ENCODE peak calls at places on chromosome 14, in nine cellular contexts. S is CD4-positive, alpha-beta T cell; O is activated T-helper 2 cell treated with anti-CD3 and anti-CD28 coated beads, Interferon-gamma antibody, Interleukin-2, Interleukin-4, amounts not matched to agents 10 μg/mL and 5 μg/mL and 100 μg/mL, durations not matched to agents 14 hours and 24 hours and 36 hours; W is progenitor cell of endocrine pancreas; C is stimulated activated CD4-positive, alpha-beta T cell treated with anti-CD3 and anti-CD28 coated beads, Interleukin-2, amount 100 ng/mL, for 48 hours; B is psoas muscle; P is activated CD4-positive, alpha-beta T cell treated with anti-CD3 and anti-CD28 coated beads, Interleukin-2, amount 50 U/mL, for 24 hours; I is transverse colon; Z is GM23248. D is an unnamed sample.

GRCh38 chr14:105503918-105504692 is 13.1 kb downstream of the TEDC1 start:
- DNase-seq in S (no peak), O (no peak), W (no peak), C (no peak), B (no peak), P (no peak), I (no peak), Z (no peak), D (no peak)

GRCh38 chr14:54660712-54661111 is 93.8 kb downstream of the SAMD4A start:
- DNase-seq in S (no peak), O (no peak), W (no peak), C (no peak), B (no peak), P (no peak), I (no peak), Z (no peak), D (no peak)

GRCh38 chr14:94582199-94582750 is 1.0 kb downstream of the SERPINA5 start:
- DNase-seq in S (no peak), O (no peak), W (no peak), C (no peak), B (no peak), P (no peak), I (no peak), Z (no peak), D (no peak)

GRCh38 chr14:52918486-52918885 is 32.4 kb downstream of the FERMT2 start:
- DNase-seq in S (no peak), O (peak), W (no peak), C (no peak), B (no peak), P (no peak), I (no peak), Z (peak), D (no peak)

GRCh38 chr14:73762375-73762822 is 48.2 kb upstream of the PNMA1 start:
- DNase-seq in S (no peak), O (no peak), W (no peak), C (no peak), B (no peak), P (no peak), I (peak), Z (no peak), D (no peak)

GRCh38 chr14:82776958-82777357 is 1243.3 kb upstream of the SEL1L start:
- DNase-seq in S (no peak), O (no peak), W (no peak), C (no peak), B (no peak), P (no peak), I (no peak), Z (no peak), D (no peak)

GRCh38 chr14:69953266-69953905 is 74.2 kb downstream of the SMOC1 start:
- DNase-seq in S (no peak), O (no peak), W (no peak), C (no peak), B (no peak), P (no peak), I (no peak), Z (no peak), D (no peak)

GRCh38 chr14:74035556-74035955 is 16.4 kb downstream of the BBOF1 start:
- DNase-seq in S (no peak), O (no peak), W (no peak), C (no peak), B (no peak), P (no peak), I (no peak), Z (peak), D (no peak)

GRCh38 chr14:55867726-55868125 is 250.5 kb upstream of the PELI2 start:
- DNase-seq in S (no peak), O (no peak), W (no peak), C (no peak), B (no peak), P (no peak), I (no peak), Z (peak), D (no peak)

GRCh38 chr14:104374718-104375080 is 204.9 kb upstream of the C14orf180 start:
- DNase-seq in S (no peak), O (no peak), W (no peak), C (no peak), B (no peak), P (no peak), I (no peak), Z (no peak), D (no peak)

GRCh38 chr14:68547305-68548193 is 245.3 kb downstream of the ZFP36L1 start:
- DNase-seq in S (no peak), O (no peak), W (no peak), C (no peak), B (peak), P (no peak), I (peak), Z (peak), D (no peak)

GRCh38 chr14:73153272-73153671 is 17.0 kb downstream of the PSEN1 start:
- DNase-seq in S (no peak), O (no peak), W (no peak), C (no peak), B (no peak), P (no peak), I (no peak), Z (peak), D (no peak)

GRCh38 chr14:96376093-96376492 is 12.8 kb downstream of the GSKIP start:
- DNase-seq in S (no peak), O (no peak), W (no peak), C (no peak), B (no peak), P (no peak), I (peak), Z (no peak), D (no peak)

GRCh38 chr14:28758253-28758915 is 8.2 kb upstream of the FOXG1 start:
- DNase-seq in S (no peak), O (no peak), W (no peak), C (no peak), B (no peak), P (no peak), I (no peak), Z (no peak), D (no peak)

GRCh38 chr14:91649930-91650329 is 82.0 kb downstream of the CATSPERB start:
- DNase-seq in S (no peak), O (no peak), W (no peak), C (no peak), B (no peak), P (no peak), I (no peak), Z (peak), D (no peak)

GRCh38 chr14:74579447-74580274 is 32.4 kb downstream of the LTBP2 start:
- DNase-seq in S (no peak), O (no peak), W (no peak), C (peak), B (no peak), P (no peak), I (no peak), Z (peak), D (no peak)

GRCh38 chr14:104827173-104828055 is 26.5 kb downstream of the ZBTB42 start:
- DNase-seq in S (peak), O (peak), W (peak), C (no peak), B (no peak), P (peak), I (peak), Z (peak), D (no peak)

GRCh38 chr14:21711360-21711961 is 37.8 kb upstream of the OR4E1 start:
- DNase-seq in S (no peak), O (no peak), W (no peak), C (peak), B (no peak), P (no peak), I (peak), Z (peak), D (no peak)

GRCh38 chr14:100723135-100723883 is 3.4 kb upstream of the DLK1 start:
- DNase-seq in S (no peak), O (no peak), W (no peak), C (no peak), B (no peak), P (no peak), I (no peak), Z (no peak), D (no peak)

GRCh38 chr14:33556382-33557121 is 394.3 kb downstream of the EGLN3 start:
- DNase-seq in S (no peak), O (no peak), W (no peak), C (no peak), B (no peak), P (no peak), I (no peak), Z (peak), D (no peak)

GRCh38 chr14:75645051-75645450 is 15.6 kb downstream of the ERG28 start:
- DNase-seq in S (no peak), O (no peak), W (no peak), C (no peak), B (no peak), P (no peak), I (no peak), Z (no peak), D (no peak)

GRCh38 chr14:91154851-91155625 is 41.2 kb downstream of the DGLUCY start:
- DNase-seq in S (no peak), O (no peak), W (no peak), C (no peak), B (no peak), P (no peak), I (peak), Z (peak), D (peak)

GRCh38 chr14:105471823-105472495 is 2.7 kb upstream of the CRIP2 start:
- DNase-seq in S (no peak), O (no peak), W (no peak), C (no peak), B (no peak), P (no peak), I (no peak), Z (no peak), D (no peak)

GRCh38 chr14:70642313-70643235 is 858 bp downstream of the TTC9 start:
- DNase-seq in S (no peak), O (peak), W (peak), C (no peak), B (peak), P (peak), I (peak), Z (peak), D (no peak)

GRCh38 chr14:23348297-23348655 is 4.4 kb downstream of the SLC22A17 start:
- DNase-seq in S (no peak), O (no peak), W (no peak), C (no peak), B (no peak), P (no peak), I (no peak), Z (no peak), D (no peak)

D was measured in omental fat pad.